ENCODE peak calls at places on chromosome 2, in six cellular contexts. K is CD4-positive, CD25-positive, alpha-beta regulatory T cell; F is kidney; A is body of pancreas; D is fibroblast of lung; R is mammary epithelial cell. V is an unnamed sample.

GRCh38 chr2:190181066-190181681 is 118.6 kb upstream of the MSTN start:
- DNase-seq in K (peak; percentile 3), F (no peak), A (no peak), D (no peak), R (no peak), V (no peak)

GRCh38 chr2:70367722-70368323 is 66.0 kb upstream of the FAM136A start:
- DNase-seq in K (no peak), F (no peak), A (peak; percentile 19), D (peak; percentile 32), R (peak; percentile 50), V (no peak)

GRCh38 chr2:59726226-59726800 is 827.1 kb downstream of the BCL11A start:
- DNase-seq in K (no peak), F (no peak), A (no peak), D (no peak), R (no peak), V (no peak)

GRCh38 chr2:74873678-74874640 is 40.0 kb downstream of the HK2 start:
- DNase-seq in K (no peak), F (no peak), A (no peak), D (no peak), R (no peak), V (no peak)

GRCh38 chr2:54859997-54860701 is 136.7 kb downstream of the EML6 start:
- DNase-seq in K (no peak), F (no peak), A (no peak), D (peak; percentile 98), R (no peak), V (no peak)

GRCh38 chr2:121491566-121491965 is 39.1 kb upstream of the RNU4ATAC start:
- DNase-seq in K (no peak), F (no peak), A (no peak), D (peak; percentile 34), R (no peak), V (no peak)

GRCh38 chr2:234730066-234730640 is 221.7 kb upstream of the SH3BP4 start:
- DNase-seq in K (no peak), F (no peak), A (no peak), D (no peak), R (no peak), V (no peak)

GRCh38 chr2:152127628-152128027 is 28.8 kb upstream of the CACNB4 start:
- DNase-seq in K (no peak), F (no peak), A (no peak), D (no peak), R (no peak), V (no peak)

GRCh38 chr2:131521961-131522781 is 5.5 kb upstream of the CCDC74A start:
- DNase-seq in K (no peak), F (no peak), A (no peak), D (no peak), R (no peak), V (no peak)

GRCh38 chr2:239727776-239728600 is 297.2 kb downstream of the NDUFA10 start:
- DNase-seq in K (no peak), F (peak; percentile 87), A (no peak), D (no peak), R (no peak), V (peak; percentile 39)

GRCh38 chr2:140808816-140809215 is 1322.0 kb downstream of the LRP1B start:
- DNase-seq in K (no peak), F (no peak), A (no peak), D (no peak), R (no peak), V (no peak)

GRCh38 chr2:152402780-152403388 is 67.9 kb downstream of the FMNL2 start:
- DNase-seq in K (no peak), F (no peak), A (no peak), D (peak; percentile 46), R (no peak), V (no peak)

GRCh38 chr2:62465741-62466500 is 40.1 kb downstream of the TMEM17 start:
- DNase-seq in K (no peak), F (peak; percentile 41), A (no peak), D (no peak), R (no peak), V (no peak)

GRCh38 chr2:232457121-232458011 is 1.4 kb downstream of the ALPI start:
- DNase-seq in K (no peak), F (no peak), A (no peak), D (no peak), R (no peak), V (peak; percentile 32)

GRCh38 chr2:145569108-145569507 is 1049.2 kb upstream of the ZEB2 start:
- DNase-seq in K (no peak), F (no peak), A (no peak), D (peak; percentile 48), R (peak; percentile 60), V (no peak)

GRCh38 chr2:101958071-101958470 is 33.7 kb upstream of the IL1R2 start:
- DNase-seq in K (no peak), F (no peak), A (no peak), D (peak; percentile 28), R (peak; percentile 81), V (no peak)

GRCh38 chr2:12717988-12718661 is 1.4 kb downstream of the TRIB2 start:
- DNase-seq in K (peak; percentile 38), F (peak; percentile 53), A (no peak), D (peak; percentile 26), R (peak; percentile 47), V (no peak)

GRCh38 chr2:195660265-195660890 is 3.4 kb downstream of the SLC39A10 start:
- DNase-seq in K (peak; percentile 82), F (no peak), A (peak; percentile 79), D (peak; percentile 63), R (peak; percentile 39), V (no peak)

GRCh38 chr2:218959141-218959731 is at the start of gene CDK5R2:
- DNase-seq in K (peak; percentile 44), F (peak; percentile 90), A (peak; percentile 75), D (peak; percentile 71), R (peak; percentile 74), V (peak; percentile 70)

GRCh38 chr2:201697899-201698298 is 545 bp downstream of the MPP4 start:
- DNase-seq in K (no peak), F (no peak), A (no peak), D (peak; percentile 95), R (peak; percentile 22), V (no peak)

GRCh38 chr2:45567974-45568789 is 42.9 kb downstream of the SRBD1 start:
- DNase-seq in K (peak; percentile 81), F (no peak), A (no peak), D (peak; percentile 28), R (no peak), V (no peak)

GRCh38 chr2:96869281-96869823 is 528 bp downstream of the SEMA4C start:
- DNase-seq in K (no peak), F (peak; percentile 96), A (peak; percentile 85), D (peak; percentile 84), R (peak; percentile 44), V (peak; percentile 78)

GRCh38 chr2:98910349-98911125 is 25.5 kb downstream of the CRACDL start:
- DNase-seq in K (no peak), F (peak; percentile 34), A (no peak), D (no peak), R (no peak), V (no peak)

GRCh38 chr2:44686561-44686960 is 254.9 kb upstream of the SIX3 start:
- DNase-seq in K (no peak), F (no peak), A (no peak), D (peak; percentile 76), R (peak; percentile 78), V (no peak)

GRCh38 chr2:109330056-109330455 is 201.1 kb downstream of the SH3RF3 start:
- DNase-seq in K (no peak), F (no peak), A (no peak), D (peak; percentile 86), R (no peak), V (no peak)

GRCh38 chr2:109331081-109331480 is 202.1 kb downstream of the SH3RF3 start:
- DNase-seq in K (no peak), F (no peak), A (no peak), D (no peak), R (no peak), V (no peak)

GRCh38 chr2:109332880-109333279 is 203.9 kb downstream of the SH3RF3 start:
- DNase-seq in K (no peak), F (no peak), A (no peak), D (no peak), R (no peak), V (no peak)

GRCh38 chr2:109333414-109334194 is 204.6 kb downstream of the SH3RF3 start:
- DNase-seq in K (no peak), F (no peak), A (no peak), D (no peak), R (no peak), V (no peak)

DNA sequence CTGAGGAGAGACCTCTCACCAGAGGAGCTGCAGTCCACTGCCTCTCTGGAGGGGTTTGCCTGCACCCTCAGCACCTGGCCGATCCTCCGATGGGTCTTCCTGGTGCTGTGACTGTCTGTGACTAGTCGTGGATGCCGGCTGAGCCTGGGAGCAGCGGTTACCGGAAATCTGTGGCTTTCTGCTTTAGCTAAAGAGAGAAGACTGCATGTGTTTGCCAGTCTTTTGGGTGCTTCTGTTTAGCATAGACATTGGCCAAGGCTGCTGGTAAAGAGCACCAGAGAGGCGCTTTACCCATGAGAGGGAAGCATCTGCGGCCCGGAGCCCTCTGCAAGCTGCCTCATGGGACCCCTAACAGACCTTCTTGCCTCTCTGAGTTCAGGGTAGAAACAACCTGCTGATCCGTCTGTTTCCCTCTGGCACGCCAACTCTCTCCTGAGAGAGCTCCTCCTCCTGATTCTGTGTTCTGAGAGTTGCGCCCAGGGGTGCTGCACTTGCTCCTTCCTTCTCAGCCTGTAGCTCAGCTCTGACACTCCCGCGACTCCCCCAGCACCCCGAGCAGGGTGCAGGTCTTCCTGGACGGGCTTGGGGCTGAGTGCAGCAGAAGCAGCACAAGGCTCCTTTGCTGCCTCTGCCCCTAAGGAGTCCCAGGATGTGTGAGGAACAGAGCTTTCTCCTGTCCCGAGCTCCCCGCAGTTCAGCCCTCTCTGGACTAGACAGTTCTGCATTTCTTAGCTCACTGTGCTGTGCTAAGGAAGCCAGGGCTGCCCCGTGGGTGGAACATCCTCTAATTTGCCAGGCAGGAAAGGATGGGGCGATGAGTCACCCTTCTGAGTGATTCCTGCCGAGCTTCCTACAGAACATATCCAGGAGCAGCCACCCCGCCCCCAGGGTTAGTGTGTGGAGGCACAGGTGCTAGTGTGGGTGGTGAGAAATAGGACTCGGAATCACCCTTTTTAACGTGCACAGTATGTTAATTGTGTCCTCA is 203.2 kb downstream of the SH3RF3 start:
- DNase-seq in K (peak; percentile 23), F (peak; percentile 85), A (peak; percentile 68), D (peak; percentile 95), R (peak; percentile 92), V (peak; percentile 86)
- H3K27ac ChIP-seq in K (peak overlapping the region; percentile 42), F (no peak overlapping the region), A (no peak overlapping the region), D (peak overlapping the region; percentile 67), R (no peak overlapping the region), V (peak overlapping the region; percentile 83)

GRCh38 chr2:172823451-172823850 is 87.8 kb downstream of the RAPGEF4 start:
- DNase-seq in K (no peak), F (peak; percentile 30), A (no peak), D (peak; percentile 30), R (no peak), V (no peak)
- H3K4me3 ChIP-seq in K (no peak overlapping the region), F (peak overlapping the region; percentile 60), A (no peak overlapping the region), D (no peak overlapping the region), R (no peak overlapping the region), V (peak overlapping the region; percentile 48)

GRCh38 chr2:25419678-25420242 is 78.0 kb upstream of the DNMT3A start:
- DNase-seq in K (no peak), F (no peak), A (no peak), D (no peak), R (no peak), V (no peak)
- H3K4me1 ChIP-seq in K (peaks cover 4% of the 10 kb centered on the region), F (no peaks in the 10 kb centered on the region), A (no peaks in the 10 kb centered on the region), D (no peaks in the 10 kb centered on the region), R (no peaks in the 10 kb centered on the region), V (no peaks in the 10 kb centered on the region)

DNA sequence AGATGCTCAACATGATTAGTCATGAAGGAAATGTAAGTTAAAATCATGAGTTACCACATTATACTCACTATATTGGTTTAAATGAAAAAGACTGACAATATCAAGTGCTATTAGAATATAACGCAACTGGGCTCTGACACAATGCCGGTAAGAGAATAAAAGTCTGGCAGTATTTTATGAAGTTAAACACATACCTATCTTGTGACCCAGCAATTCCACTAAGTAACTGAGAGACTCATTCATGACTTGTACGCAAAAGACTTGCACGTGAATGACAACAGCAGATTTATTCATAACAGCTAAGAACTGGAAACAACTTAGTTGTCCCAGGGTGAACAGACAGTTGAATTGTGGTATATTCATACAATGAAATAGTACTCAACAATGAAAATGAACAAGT is 342.1 kb downstream of the SLC4A3 start:
- DNase-seq in K (no peak), F (no peak), A (no peak), D (peak; percentile 91), R (peak; percentile 88), V (no peak)
- H3K27ac ChIP-seq in K (no peak overlapping the region), F (no peak overlapping the region), A (no peak overlapping the region), D (peak overlapping the region; percentile 10), R (peak overlapping the region; percentile 87), V (no peak overlapping the region)

V was measured in lower lobe of right lung.